ENCODE peak calls at places on chromosome X, in five cellular contexts. Z, W, Y, N and F are unnamed samples.

GRCh38 chrX:22081475-22082092 is 49.5 kb downstream of the PHEX start:
- DNase-seq in Z (peak; percentile 21), Y (peak; percentile 47), W (peak; percentile 59), N (no peak), F (no peak)

GRCh38 chrX:110086916-110087484 is 84.1 kb downstream of the TMEM164 start:
- DNase-seq in Y (no peak), Z (no peak), N (no peak), W (no peak), F (no peak)

GRCh38 chrX:31136144-31136572 is 64.3 kb upstream of the FTHL17 start:
- DNase-seq in Z (no peak), W (no peak), Y (peak; percentile 88), N (no peak), F (no peak)

GRCh38 chrX:73214366-73215094 is at the start of gene NAP1L2:
- DNase-seq in Y (no peak), W (peak; percentile 59), Z (no peak), N (peak; percentile 61), F (no peak)

GRCh38 chrX:103607385-103608304 is at the start of gene TCEAL3:
- DNase-seq in W (no peak), Z (peak; percentile 30), N (peak; percentile 94), Y (no peak), F (peak; percentile 19)

GRCh38 chrX:16882188-16882587 is 12.0 kb upstream of the RBBP7 start:
- DNase-seq in W (no peak), Z (no peak), Y (peak; percentile 67), N (no peak), F (no peak)

GRCh38 chrX:39302838-39303237 is 501.6 kb downstream of the MID1IP1 start:
- DNase-seq in N (no peak), Y (no peak), W (peak; percentile 9), Z (no peak), F (no peak)

GRCh38 chrX:140744085-140744484 is 34.5 kb downstream of the LINC00632 start:
- DNase-seq in N (no peak), Y (no peak), W (no peak), Z (no peak), F (no peak)

GRCh38 chrX:108362026-108362425 is 76.2 kb downstream of the COL4A6 start:
- DNase-seq in N (no peak), Y (no peak), Z (no peak), W (no peak), F (no peak)

GRCh38 chrX:54066841-54067240 is 22.6 kb upstream of the PHF8 start:
- DNase-seq in Z (no peak), Y (no peak), N (no peak), W (no peak), F (no peak)

GRCh38 chrX:101708180-101708579 is 48.5 kb upstream of the ARMCX2 start:
- DNase-seq in W (no peak), Z (no peak), Y (no peak), N (no peak), F (no peak)

GRCh38 chrX:21708116-21708515 is 49.8 kb downstream of the SMPX start:
- DNase-seq in N (no peak), W (no peak), Y (no peak), Z (no peak), F (no peak)

GRCh38 chrX:107102980-107103379 is 15.6 kb downstream of the RBM41 start:
- DNase-seq in Y (no peak), N (no peak), W (no peak), Z (no peak), F (no peak)

GRCh38 chrX:72002886-72003285 is 92.2 kb downstream of the NHSL2 start:
- DNase-seq in W (no peak), N (no peak), Y (no peak), Z (no peak), F (no peak)

GRCh38 chrX:79336869-79337815 is 30.0 kb downstream of the ITM2A start:
- DNase-seq in W (no peak), Z (no peak), Y (no peak), N (no peak), F (no peak)

GRCh38 chrX:136954930-136955329 is 74.4 kb upstream of the RBMX start:
- DNase-seq in W (no peak), N (no peak), Y (peak; percentile 17), Z (no peak), F (no peak)

GRCh38 chrX:153968255-153968654 is 3.4 kb downstream of the HCFC1 start:
- DNase-seq in Y (no peak), N (no peak), W (no peak), Z (no peak), F (no peak)

GRCh38 chrX:39534949-39535348 is 562.8 kb downstream of the BCOR start:
- DNase-seq in Y (no peak), N (no peak), Z (no peak), W (no peak), F (no peak)

GRCh38 chrX:41734530-41734929 is 10.5 kb downstream of the GPR82 start:
- DNase-seq in W (no peak), Y (peak; percentile 56), N (no peak), Z (no peak), F (no peak)

GRCh38 chrX:153485396-153486080 is 9.2 kb upstream of the BGN start:
- DNase-seq in W (no peak), Y (no peak), Z (no peak), N (peak; percentile 40), F (no peak)

GRCh38 chrX:40068048-40068447 is 29.7 kb downstream of the BCOR start:
- DNase-seq in W (no peak), Z (no peak), N (no peak), Y (no peak), F (no peak)

GRCh38 chrX:51803833-51804232 is 60.6 kb downstream of the GSPT2 start:
- DNase-seq in Z (no peak), Y (no peak), W (no peak), N (no peak), F (no peak)

GRCh38 chrX:56248492-56248891 is 16.3 kb downstream of the KLF8 start:
- DNase-seq in N (no peak), Z (peak; percentile 22), Y (peak; percentile 34), W (peak; percentile 60), F (no peak)

GRCh38 chrX:32137525-32137924 is 1065.7 kb upstream of the FTHL17 start:
- DNase-seq in W (no peak), Z (peak; percentile 28), N (no peak), Y (peak; percentile 0), F (no peak)

GRCh38 chrX:27391601-27392000 is 71.5 kb downstream of the PPP4R3C start:
- DNase-seq in Y (no peak), Z (no peak), W (no peak), N (no peak), F (no peak)

GRCh38 chrX:16834811-16835210 is 35.4 kb downstream of the RBBP7 start:
- DNase-seq in W (no peak), N (no peak), Z (no peak), Y (no peak), F (no peak)

GRCh38 chrX:64642482-64642881 is 247.2 kb upstream of the MTMR8 start:
- DNase-seq in Z (no peak), Y (peak; percentile 35), N (no peak), W (no peak), F (no peak)

GRCh38 chrX:41377624-41378023 is 43.7 kb downstream of the DDX3X start:
- DNase-seq in Y (no peak), N (no peak), Z (no peak), W (no peak), F (no peak)

GRCh38 chrX:152958524-152959465 is 35.1 kb downstream of the PNMA5 start:
- DNase-seq in W (peak; percentile 92), Y (peak; percentile 86), Z (peak; percentile 80), N (peak; percentile 95), F (peak; percentile 48)

GRCh38 chrX:73916931-73917657 is 354.1 kb downstream of the CHIC1 start:
- DNase-seq in W (no peak), Z (no peak), Y (no peak), N (no peak), F (no peak)

GRCh38 chrX:16488959-16489358 is 161.0 kb upstream of the S100G start:
- DNase-seq in Z (no peak), W (no peak), N (no peak), Y (no peak), F (no peak)

DNA sequence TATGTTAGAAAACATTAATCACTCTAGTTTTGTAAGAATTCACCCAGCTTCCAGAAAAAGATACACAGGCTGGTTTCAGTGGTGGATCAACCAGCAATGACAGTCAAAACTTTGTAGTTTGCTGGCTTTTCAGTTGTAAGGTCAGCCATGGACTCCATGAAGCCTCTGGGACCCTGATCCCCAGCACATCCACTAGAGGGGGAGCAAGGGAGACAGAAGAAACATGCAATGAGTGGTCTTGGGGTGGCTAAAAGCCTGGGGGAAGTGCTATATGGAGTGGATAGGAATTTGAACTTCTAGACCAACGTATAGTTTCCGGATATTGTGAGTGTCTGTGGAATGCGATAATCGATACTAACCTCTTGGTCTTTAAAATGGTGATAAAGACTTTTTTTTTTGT is 72.7 kb downstream of the AFF2 start:
- DNase-seq in Z (no peak), Y (peak; percentile 41), N (no peak), W (no peak), F (no peak)
- TF ChIP-seq CTCF in Z (no peak), Y (peak; percentile 65), N (no peak), W (no peak), F (peak; percentile 8)

GRCh38 chrX:18591834-18592233 is 80.1 kb downstream of the RS1 start:
- DNase-seq in Z (no peak), Y (no peak), W (no peak), N (no peak), F (no peak)
- TF ChIP-seq CTCF in Z (no peak), Y (no peak), W (no peak), N (no peak), F (no peak)

DNA sequence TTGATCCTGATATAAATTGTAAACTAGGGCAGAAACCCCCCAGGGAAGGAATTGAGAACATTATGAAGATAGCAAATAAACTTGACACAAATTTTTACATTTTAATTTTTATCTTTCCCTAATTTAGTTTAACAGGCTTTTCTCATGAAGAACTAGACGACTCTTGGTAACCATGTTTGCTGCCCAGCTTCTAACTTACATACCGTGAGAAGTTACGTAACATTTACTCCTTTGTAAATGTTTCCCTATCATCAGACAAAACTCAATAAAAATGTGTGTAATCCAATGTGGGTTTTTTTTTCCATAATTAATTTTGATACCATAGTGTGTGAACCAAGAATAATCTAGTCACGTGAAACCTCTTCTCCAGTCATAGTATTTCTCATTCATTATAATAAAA is 34.4 kb downstream of the OFD1 start:
- DNase-seq in Z (no peak), N (no peak), W (no peak), Y (no peak), F (no peak)
- TF ChIP-seq CTCF in Z (no peak), N (no peak), W (no peak), Y (no peak), F (no peak)

DNA sequence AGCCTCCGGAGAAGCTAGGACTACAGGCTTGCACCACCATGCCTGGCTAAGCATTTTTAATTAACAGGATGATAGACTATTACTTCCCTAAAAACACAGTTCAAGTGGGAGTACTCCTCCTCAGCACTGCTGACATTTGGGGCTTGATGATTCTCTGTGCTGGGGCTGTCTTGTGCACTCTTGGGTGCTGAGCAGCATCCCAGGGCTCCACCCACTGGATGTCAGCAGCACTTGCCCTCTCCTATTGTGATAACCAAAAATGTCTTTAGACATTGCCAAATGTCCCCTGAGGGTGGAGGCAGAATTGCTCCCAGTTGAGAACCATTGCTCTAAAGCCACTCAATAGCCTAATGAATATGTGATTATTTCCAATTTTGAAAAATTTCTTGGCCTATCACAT is 60.4 kb downstream of the CLCN4 start:
- DNase-seq in W (no peak), N (no peak), Z (no peak), Y (peak; percentile 21), F (no peak)
- TF ChIP-seq CTCF in W (peak; percentile 19), N (no peak), Z (no peak), Y (peak; percentile 42), F (no peak)

GRCh38 chrX:37942170-37942569 is 64.2 kb upstream of the SYTL5 start:
- DNase-seq in Y (no peak), N (no peak), W (no peak), Z (no peak), F (no peak)
- TF ChIP-seq CTCF in Y (no peak), N (no peak), W (no peak), Z (no peak), F (no peak)

GRCh38 chrX:66046612-66047235 is 6.8 kb upstream of the VSIG4 start:
- DNase-seq in Y (peak; percentile 74), W (no peak), N (no peak), Z (no peak), F (no peak)
- TF ChIP-seq CTCF in Y (no peak), W (no peak), N (no peak), Z (no peak), F (no peak)